ENCODE peak calls at places on chromosome 16, in four cellular contexts. Z is neuronal stem cell, T is cardiac muscle cell, C is stomach. F is an unnamed sample.

GRCh38 chr16:14527411-14528044 is 102.5 kb downstream of the PARN start:
- DNase-seq in T (peak), Z (no peak), C (no peak), F (peak)

GRCh38 chr16:87847467-87847784 is 21.9 kb downstream of the SLC7A5 start:
- DNase-seq in Z (no peak), C (no peak), T (no peak), F (no peak)

GRCh38 chr16:4316732-4317461 is 1.0 kb downstream of the GLIS2 start:
- DNase-seq in Z (no peak), T (no peak), C (peak), F (peak)

GRCh38 chr16:88455610-88456355 is 2.7 kb downstream of the ZFPM1 start:
- DNase-seq in T (peak), Z (no peak), C (peak), F (peak)

GRCh38 chr16:634996-635395 is 1.1 kb downstream of the METTL26 start:
- DNase-seq in T (no peak), Z (no peak), C (no peak), F (no peak)

GRCh38 chr16:56930516-56931252 is 1.3 kb upstream of the HERPUD1 start:
- DNase-seq in Z (no peak), C (no peak), T (no peak), F (no peak)

GRCh38 chr16:24070851-24071250 is 185.3 kb upstream of the CACNG3 start:
- DNase-seq in T (peak), C (no peak), Z (peak), F (no peak)

GRCh38 chr16:50578147-50578546 is 30.0 kb downstream of the NKD1 start:
- DNase-seq in T (no peak), Z (no peak), C (no peak), F (no peak)

GRCh38 chr16:76226011-76226410 is 51.2 kb upstream of the CNTNAP4 start:
- DNase-seq in Z (no peak), C (no peak), T (no peak), F (no peak)

GRCh38 chr16:73126453-73126853 is 78.5 kb upstream of the ZFHX3 start:
- DNase-seq in C (no peak), T (peak), Z (no peak), F (peak)

GRCh38 chr16:21277927-21278706 is at the start of gene CRYM:
- DNase-seq in T (peak), Z (peak), C (peak), F (peak)

GRCh38 chr16:50688867-50689266 is 4.5 kb upstream of the NOD2 start:
- DNase-seq in C (no peak), Z (no peak), T (no peak), F (no peak)

GRCh38 chr16:66524601-66525164 is 25.2 kb downstream of the TK2 start:
- DNase-seq in Z (no peak), C (no peak), T (no peak), F (no peak)
- H3K27ac ChIP-seq in Z (no peak), C (peak), T (no peak), F (peak)

GRCh38 chr16:70490261-70490660 is 33.1 kb downstream of the COG4 start:
- DNase-seq in Z (no peak), C (no peak), T (no peak), F (no peak)
- H3K27ac ChIP-seq in Z (no peak), C (no peak), T (no peak), F (no peak)

DNA sequence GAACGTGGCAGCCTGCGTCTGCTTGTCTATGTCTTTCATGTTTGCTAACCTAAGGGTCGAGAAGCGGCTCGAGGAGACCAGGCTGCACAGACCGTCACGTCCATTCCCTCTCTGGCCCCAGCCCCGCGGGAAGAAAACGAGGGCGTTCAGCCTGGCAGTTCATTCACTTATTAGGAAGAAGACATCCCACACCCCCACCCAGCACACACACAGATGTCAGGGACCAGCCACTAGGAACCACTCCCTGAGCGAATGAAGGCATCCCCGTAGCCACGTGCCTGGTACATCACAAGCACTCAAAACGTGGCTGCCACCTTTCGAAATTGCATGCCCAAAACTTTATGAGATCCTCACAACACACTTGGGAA is 712 bp upstream of the MTHFSD start:
- DNase-seq in Z (no peak), C (no peak), T (no peak), F (no peak)
- H3K27ac ChIP-seq in Z (no peak), C (no peak), T (no peak), F (no peak)

DNA sequence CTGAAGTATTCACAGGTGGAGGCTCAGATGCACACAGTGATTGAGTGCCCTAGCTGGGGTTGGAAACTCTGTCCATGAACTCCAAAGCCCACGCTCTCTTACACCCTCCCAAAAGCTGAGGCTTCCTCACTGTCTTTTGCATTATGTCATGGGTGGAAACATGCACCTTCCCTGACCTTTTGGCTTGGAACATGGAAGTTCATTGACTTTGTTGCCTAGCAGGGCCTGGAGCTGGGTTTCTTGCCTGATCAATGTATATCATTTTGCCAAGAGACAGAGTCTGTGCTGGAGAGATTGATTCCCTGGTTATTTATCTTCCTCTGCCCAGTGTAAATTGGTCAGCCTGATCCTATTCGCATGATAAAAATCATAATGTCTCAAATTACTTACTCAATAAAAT is 558.4 kb downstream of the MAF start:
- DNase-seq in C (no peak), T (no peak), Z (no peak), F (no peak)
- H3K27ac ChIP-seq in C (no peak), T (no peak), Z (no peak), F (no peak)

DNA sequence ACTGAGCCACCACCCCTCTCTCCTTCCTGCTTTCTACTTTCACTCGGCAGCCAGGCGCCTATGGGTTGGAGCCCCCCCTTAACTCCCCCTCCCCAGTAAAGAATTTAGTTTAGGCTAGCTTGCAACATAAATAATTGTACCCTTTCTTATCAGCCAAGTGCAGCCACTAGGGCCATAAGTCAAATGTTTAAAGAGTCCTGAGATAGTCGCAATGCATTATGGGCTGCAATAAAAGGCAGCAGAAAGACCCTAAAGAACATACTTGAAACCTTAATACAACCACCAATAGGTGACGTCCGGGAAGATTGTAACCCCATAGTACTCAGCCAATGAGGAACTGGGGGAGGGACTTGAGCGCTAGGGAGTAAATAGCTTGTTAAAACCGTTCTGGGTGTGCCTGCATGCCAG is 40.5 kb downstream of the C16orf82 start:
- DNase-seq in T (no peak), Z (no peak), C (no peak), F (no peak)
- H3K27ac ChIP-seq in T (no peak), Z (no peak), C (no peak), F (no peak)

F was measured in thyroid gland.